ENCODE peak calls at places on chromosomes 12 and 14, in ten cellular contexts. P is breast epithelium, W is fibroblast of the aortic adventitia, X is bronchial epithelial cell, F is heart left ventricle, I is Peyer's patch, C is PC-3, B is heart right ventricle, D is esophagus muscularis mucosa, T is fibroblast of lung. H is an unnamed sample.

GRCh38 chr14:56358265-56358664 is 221.3 kb upstream of the TMEM260 start:
- DNase-seq in P (no peak), W (no peak), X (no peak), F (no peak), I (no peak), C (no peak), B (no peak), D (no peak), T (no peak), H (no peak)

GRCh38 chr14:22438742-22439141 is 150.3 kb downstream of the DAD1 start:
- DNase-seq in P (no peak), W (no peak), X (no peak), F (no peak), I (no peak), C (no peak), B (no peak), D (no peak), T (no peak), H (no peak)

GRCh38 chr12:107684029-107684790 is 1.4 kb upstream of the PWP1 start:
- DNase-seq in P (no peak), W (no peak), X (no peak), F (no peak), I (no peak), C (peak), B (no peak), D (no peak), T (peak), H (no peak)

GRCh38 chr12:24079083-24079482 is 129.6 kb upstream of the SOX5 start:
- DNase-seq in P (no peak), W (no peak), X (no peak), F (no peak), I (no peak), C (no peak), B (no peak), D (no peak), T (no peak), H (no peak)

GRCh38 chr12:51752490-51752889 is 96.0 kb downstream of the FIGNL2 start:
- DNase-seq in P (no peak), W (peak), X (peak), F (peak), I (peak), C (peak), B (peak), D (no peak), T (peak), H (peak)

GRCh38 chr12:71972441-71973074 is 33.9 kb downstream of the TPH2 start:
- DNase-seq in P (no peak), W (no peak), X (no peak), F (no peak), I (no peak), C (peak), B (no peak), D (no peak), T (no peak), H (no peak)

GRCh38 chr12:3225796-3226180 is 148.6 kb downstream of the TSPAN9 start:
- DNase-seq in P (no peak), W (no peak), X (no peak), F (peak), I (no peak), C (no peak), B (no peak), D (no peak), T (peak), H (no peak)

GRCh38 chr12:116066381-116067230 is 210.9 kb downstream of the MED13L start:
- DNase-seq in P (no peak), W (peak), X (peak), F (no peak), I (peak), C (peak), B (peak), D (no peak), T (peak), H (no peak)

GRCh38 chr12:57430117-57430930 is 519 bp downstream of the R3HDM2 start:
- DNase-seq in P (no peak), W (peak), X (peak), F (peak), I (peak), C (peak), B (peak), D (no peak), T (peak), H (peak)

GRCh38 chr12:59396519-59396918 is 199.3 kb upstream of the SLC16A7 start:
- DNase-seq in P (no peak), W (no peak), X (no peak), F (no peak), I (no peak), C (peak), B (no peak), D (no peak), T (no peak), H (no peak)

GRCh38 chr12:113065126-113066007 is 8.8 kb downstream of the DTX1 start:
- DNase-seq in P (no peak), W (no peak), X (no peak), F (no peak), I (no peak), C (no peak), B (no peak), D (no peak), T (no peak), H (no peak)

GRCh38 chr12:27478949-27479348 is 32.4 kb downstream of the SMCO2 start:
- DNase-seq in P (no peak), W (no peak), X (no peak), F (peak), I (no peak), C (no peak), B (no peak), D (no peak), T (no peak), H (no peak)

GRCh38 chr12:92593734-92594402 is 108.9 kb upstream of the PLEKHG7 start:
- DNase-seq in P (no peak), W (peak), X (peak), F (no peak), I (peak), C (peak), B (no peak), D (no peak), T (peak), H (peak)

GRCh38 chr12:119153477-119154434 is 25.0 kb upstream of the HSPB8 start:
- DNase-seq in P (no peak), W (peak), X (peak), F (peak), I (peak), C (peak), B (peak), D (no peak), T (peak), H (no peak)

GRCh38 chr14:32667791-32668190 is 270.9 kb upstream of the NPAS3 start:
- DNase-seq in P (no peak), W (no peak), X (no peak), F (no peak), I (no peak), C (peak), B (no peak), D (no peak), T (no peak), H (no peak)

GRCh38 chr12:16984484-16984883 is 378.5 kb upstream of the LMO3 start:
- DNase-seq in P (no peak), W (no peak), X (no peak), F (no peak), I (no peak), C (no peak), B (no peak), D (no peak), T (no peak), H (no peak)

GRCh38 chr12:3594966-3595365 is 104.0 kb downstream of the PRMT8 start:
- DNase-seq in P (no peak), W (no peak), X (no peak), F (no peak), I (no peak), C (no peak), B (no peak), D (no peak), T (no peak), H (no peak)

GRCh38 chr12:113239811-113240331 is 18.6 kb downstream of the TPCN1 start:
- DNase-seq in P (no peak), W (no peak), X (no peak), F (no peak), I (peak), C (no peak), B (peak), D (no peak), T (no peak), H (no peak)

GRCh38 chr14:95156153-95156764 is 1.1 kb downstream of the DICER1 start:
- DNase-seq in P (no peak), W (peak), X (peak), F (no peak), I (no peak), C (peak), B (no peak), D (no peak), T (peak), H (peak)

GRCh38 chr14:56491299-56492285 is 88.0 kb upstream of the TMEM260 start:
- DNase-seq in P (no peak), W (peak), X (peak), F (no peak), I (peak), C (peak), B (no peak), D (peak), T (peak), H (peak)

GRCh38 chr12:3935078-3935477 is 61.9 kb upstream of the PARP11 start:
- DNase-seq in P (no peak), W (no peak), X (no peak), F (no peak), I (no peak), C (no peak), B (no peak), D (no peak), T (no peak), H (no peak)

GRCh38 chr12:130818381-130819247 is 20.4 kb downstream of the STX2 start:
- DNase-seq in P (peak), W (peak), X (peak), F (peak), I (peak), C (peak), B (peak), D (no peak), T (peak), H (peak)
- H3K4me3 ChIP-seq in P (peak), W (peak), X (peak), F (peak), I (peak), C (peak), B (peak), D (peak), T (peak), H (peak)

GRCh38 chr12:109027767-109028166 is 6.9 kb upstream of the SVOP start:
- DNase-seq in P (no peak), W (peak), X (peak), F (no peak), I (no peak), C (peak), B (no peak), D (no peak), T (peak), H (no peak)
- H3K4me3 ChIP-seq in P (no peak), W (no peak), X (no peak), F (no peak), I (no peak), C (no peak), B (no peak), D (no peak), T (no peak), H (no peak)

DNA sequence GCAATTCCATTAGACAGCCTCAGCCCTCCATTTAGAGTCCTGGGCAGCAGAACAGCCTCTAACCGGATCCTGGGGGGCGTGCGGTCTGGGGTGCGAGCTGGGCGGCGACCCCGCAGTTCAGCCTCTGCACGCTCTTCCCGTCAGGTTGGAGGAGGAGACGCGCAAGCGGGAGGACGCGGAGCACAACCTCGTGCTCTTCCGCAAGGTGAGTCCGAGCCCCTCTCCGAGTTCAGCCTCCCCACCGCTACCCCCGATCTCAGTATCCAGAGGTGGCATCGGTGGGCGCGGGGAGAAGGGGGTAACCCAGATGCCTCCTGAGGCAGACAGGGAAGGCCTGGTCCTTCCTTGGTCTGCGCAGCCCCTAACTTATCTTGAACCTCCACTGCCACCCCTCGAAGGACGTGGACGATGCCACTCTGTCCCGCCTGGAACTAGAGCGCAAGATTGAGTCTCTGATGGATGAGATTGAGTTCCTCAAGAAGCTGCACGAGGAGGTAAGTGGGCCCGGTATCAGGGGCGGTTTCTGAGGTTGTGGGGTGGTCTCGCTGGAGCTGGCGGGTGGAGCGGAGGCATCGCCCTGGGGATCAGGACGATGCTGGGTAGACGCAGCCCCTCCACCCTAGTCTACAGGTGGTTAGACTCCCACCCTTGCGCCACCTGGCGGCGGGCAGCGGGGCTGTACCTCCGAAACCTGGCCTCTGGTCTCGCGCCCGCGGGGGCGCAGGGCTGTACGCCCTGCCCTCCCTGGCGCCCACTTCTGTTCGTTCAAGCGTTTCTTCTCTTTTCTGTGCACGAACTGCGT is 1.3 kb downstream of the PRPH start:
- DNase-seq in P (no peak), W (peak), X (peak), F (no peak), I (peak), C (peak), B (peak), D (no peak), T (no peak), H (no peak)
- H3K4me3 ChIP-seq in P (no peak), W (no peak), X (no peak), F (no peak), I (no peak), C (peak), B (no peak), D (peak), T (no peak), H (peak)

GRCh38 chr12:130155416-130156073 is 6.7 kb upstream of the FZD10 start:
- DNase-seq in P (no peak), W (no peak), X (peak), F (no peak), I (no peak), C (peak), B (no peak), D (no peak), T (no peak), H (no peak)

GRCh38 chr12:130153803-130154202 is 8.5 kb upstream of the FZD10 start:
- DNase-seq in P (no peak), W (no peak), X (no peak), F (no peak), I (no peak), C (no peak), B (no peak), D (no peak), T (no peak), H (no peak)

GRCh38 chr12:130147875-130148596 is 14.2 kb upstream of the FZD10 start:
- DNase-seq in P (no peak), W (no peak), X (no peak), F (no peak), I (no peak), C (no peak), B (no peak), D (no peak), T (no peak), H (no peak)

GRCh38 chr12:130154276-130154675 is 8.0 kb upstream of the FZD10 start:
- DNase-seq in P (no peak), W (no peak), X (no peak), F (no peak), I (no peak), C (no peak), B (no peak), D (no peak), T (no peak), H (no peak)

DNA sequence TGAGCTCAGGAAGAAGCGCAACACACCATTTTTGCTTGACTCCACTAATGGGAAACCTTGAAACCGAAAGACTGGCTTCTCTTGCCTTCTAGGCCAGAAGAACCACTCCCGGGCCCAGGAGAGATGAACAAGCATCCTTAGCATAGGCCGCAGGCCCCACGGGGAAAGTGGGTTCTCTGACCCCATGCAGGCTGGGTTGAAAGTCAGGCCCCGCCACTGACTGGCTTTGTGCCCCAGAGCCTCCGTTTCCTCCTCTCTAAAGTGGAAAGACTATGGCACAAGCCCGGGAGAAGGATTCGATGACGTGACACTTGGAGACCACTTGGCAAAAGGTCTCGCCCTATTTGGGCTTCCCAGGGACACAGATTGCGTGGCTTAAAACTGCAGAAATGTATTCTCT is 9.9 kb upstream of the FZD10 start:
- DNase-seq in P (no peak), W (no peak), X (no peak), F (no peak), I (no peak), C (no peak), B (no peak), D (no peak), T (no peak), H (no peak)
- H3K4me3 ChIP-seq in P (no peak), W (no peak), X (no peak), F (no peak), I (no peak), C (no peak), B (no peak), D (no peak), T (no peak), H (no peak)

GRCh38 chr14:23446291-23446851 is 10.9 kb upstream of the MYH7 start:
- DNase-seq in P (no peak), W (no peak), X (no peak), F (no peak), I (peak), C (no peak), B (peak), D (no peak), T (no peak), H (no peak)
- H3K4me3 ChIP-seq in P (no peak), W (no peak), X (no peak), F (no peak), I (no peak), C (no peak), B (no peak), D (no peak), T (no peak), H (no peak)

DNA sequence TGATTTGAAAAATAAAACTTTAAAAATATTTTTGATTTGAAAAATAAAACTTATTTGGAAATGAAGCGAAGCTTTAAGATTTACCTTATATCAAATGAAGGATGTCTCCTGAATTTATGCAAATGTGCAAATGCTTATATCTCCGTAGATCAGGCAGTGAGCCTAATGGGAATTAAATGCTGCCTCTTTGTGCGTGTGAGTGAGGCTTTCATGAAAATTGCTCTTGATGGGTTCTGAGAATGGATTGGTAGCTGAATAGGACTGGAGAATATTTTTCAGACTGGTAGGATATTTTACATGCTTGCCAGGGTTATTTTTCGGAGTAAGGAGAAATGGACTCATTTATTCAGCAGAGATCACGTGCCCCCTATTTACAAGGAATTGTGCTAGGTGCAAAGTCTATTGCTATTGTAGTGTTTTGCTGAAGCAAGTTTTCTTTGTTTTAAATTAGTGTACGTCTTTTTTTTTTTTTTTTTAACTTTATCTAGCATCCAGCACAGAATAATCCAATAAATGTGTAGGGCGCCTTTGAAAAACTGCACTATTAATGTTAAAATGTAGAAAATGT is 2.4 kb downstream of the VRK1 start:
- DNase-seq in P (no peak), W (no peak), X (no peak), F (no peak), I (no peak), C (no peak), B (no peak), D (no peak), T (no peak), H (no peak)
- H3K4me3 ChIP-seq in P (no peak), W (no peak), X (no peak), F (no peak), I (no peak), C (peak), B (no peak), D (no peak), T (no peak), H (no peak)

GRCh38 chr12:15855646-15856045 is 26.5 kb upstream of the STRAP start:
- DNase-seq in P (no peak), W (peak), X (peak), F (no peak), I (no peak), C (peak), B (no peak), D (no peak), T (peak), H (peak)
- H3K4me3 ChIP-seq in P (no peak), W (no peak), X (no peak), F (no peak), I (no peak), C (peak), B (no peak), D (no peak), T (peak), H (no peak)

GRCh38 chr12:5043589-5044419 is at the start of gene KCNA5:
- DNase-seq in P (no peak), W (no peak), X (no peak), F (peak), I (no peak), C (no peak), B (peak), D (no peak), T (no peak), H (no peak)
- H3K4me3 ChIP-seq in P (peak), W (no peak), X (no peak), F (peak), I (peak), C (no peak), B (peak), D (peak), T (no peak), H (no peak)

DNA sequence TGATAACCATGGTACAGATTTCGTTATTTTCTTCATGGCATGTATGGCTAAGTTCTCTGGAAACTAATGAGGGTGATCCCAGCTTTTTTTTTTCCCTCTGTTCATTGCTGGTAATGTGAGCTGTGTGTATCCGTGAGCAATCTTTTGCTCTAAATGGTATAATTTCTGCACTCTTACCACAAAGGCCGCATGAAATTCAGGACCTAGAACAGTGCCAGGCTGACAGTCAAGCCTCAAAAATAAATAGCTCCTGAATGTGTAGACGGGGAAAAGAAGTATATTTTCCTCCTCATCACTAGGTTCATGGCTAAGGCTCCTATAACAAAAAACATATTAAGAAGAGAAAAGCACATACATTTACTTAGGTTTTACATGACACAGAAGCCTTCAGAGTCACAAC is 140.2 kb upstream of the RMST start:
- DNase-seq in P (no peak), W (no peak), X (no peak), F (no peak), I (no peak), C (no peak), B (no peak), D (peak), T (no peak), H (no peak)
- H3K4me3 ChIP-seq in P (no peak), W (no peak), X (no peak), F (no peak), I (no peak), C (no peak), B (no peak), D (no peak), T (no peak), H (no peak)

H was measured in mammary epithelial cell.